ENCODE peak calls at places on chromosome 11, in five cellular contexts. One of them, this sample, is unnamed.

GRCh38 chr11:68160100-68160695 is 39.0 kb upstream of the CHKA start:
- DNase-seq in A549: no peak
- DNase-seq in spleen: no peak
- DNase-seq in psoas muscle: no peak
- DNase-seq in transverse colon: no peak
- DNase-seq in this sample: peak

GRCh38 chr11:60265373-60266214 is 14.9 kb upstream of the MS4A4A start:
- DNase-seq in psoas muscle: no peak
- DNase-seq in A549: peak
- DNase-seq in transverse colon: no peak
- DNase-seq in spleen: no peak
- DNase-seq in this sample: no peak

GRCh38 chr11:723120-723883 is 17.3 kb downstream of the EPS8L2 start:
- DNase-seq in A549: peak
- DNase-seq in spleen: no peak
- DNase-seq in psoas muscle: no peak
- DNase-seq in transverse colon: peak
- DNase-seq in this sample: peak

GRCh38 chr11:124934862-124935547 is 842 bp downstream of the HEPACAM start:
- DNase-seq in psoas muscle: no peak
- DNase-seq in transverse colon: no peak
- DNase-seq in spleen: no peak
- DNase-seq in A549: peak
- DNase-seq in this sample: no peak

GRCh38 chr11:61874460-61874809 is 16.9 kb downstream of the FADS3 start:
- DNase-seq in spleen: no peak
- DNase-seq in transverse colon: no peak
- DNase-seq in psoas muscle: no peak
- DNase-seq in A549: no peak
- DNase-seq in this sample: peak

GRCh38 chr11:78350101-78350645 is 67.4 kb downstream of the GAB2 start:
- DNase-seq in psoas muscle: no peak
- DNase-seq in A549: no peak
- DNase-seq in spleen: no peak
- DNase-seq in transverse colon: peak
- DNase-seq in this sample: peak

GRCh38 chr11:132062541-132062940 is 692.1 kb downstream of the NTM start:
- DNase-seq in spleen: no peak
- DNase-seq in transverse colon: no peak
- DNase-seq in psoas muscle: no peak
- DNase-seq in A549: no peak
- DNase-seq in this sample: no peak

GRCh38 chr11:59607703-59608454 is 7.7 kb downstream of the OSBP start:
- DNase-seq in spleen: no peak
- DNase-seq in psoas muscle: no peak
- DNase-seq in A549: no peak
- DNase-seq in transverse colon: no peak
- DNase-seq in this sample: no peak

GRCh38 chr11:30346068-30346688 is 23.3 kb downstream of the ARL14EP start:
- DNase-seq in spleen: no peak
- DNase-seq in transverse colon: no peak
- DNase-seq in A549: peak
- DNase-seq in psoas muscle: no peak
- DNase-seq in this sample: no peak

GRCh38 chr11:87443707-87444106 is 406.0 kb downstream of the TMEM135 start:
- DNase-seq in A549: no peak
- DNase-seq in transverse colon: no peak
- DNase-seq in spleen: no peak
- DNase-seq in psoas muscle: no peak
- DNase-seq in this sample: no peak

GRCh38 chr11:70502677-70503076 is 104.3 kb downstream of the CTTN start:
- DNase-seq in transverse colon: no peak
- DNase-seq in spleen: peak
- DNase-seq in A549: no peak
- DNase-seq in psoas muscle: peak
- DNase-seq in this sample: no peak

GRCh38 chr11:45960387-45961110 is 38.1 kb downstream of the LARGE2 start:
- DNase-seq in A549: no peak
- DNase-seq in transverse colon: no peak
- DNase-seq in spleen: no peak
- DNase-seq in psoas muscle: no peak
- DNase-seq in this sample: no peak

GRCh38 chr11:69150175-69150574 is 5.6 kb upstream of the SMIM38 start:
- DNase-seq in A549: no peak
- DNase-seq in spleen: no peak
- DNase-seq in transverse colon: no peak
- DNase-seq in psoas muscle: no peak
- DNase-seq in this sample: no peak

GRCh38 chr11:83924987-83925542 is 638.9 kb upstream of the CCDC90B start:
- DNase-seq in psoas muscle: no peak
- DNase-seq in spleen: no peak
- DNase-seq in A549: no peak
- DNase-seq in transverse colon: no peak
- DNase-seq in this sample: no peak

GRCh38 chr11:118076754-118077281 is at the start of gene TMPRSS4:
- DNase-seq in psoas muscle: peak
- DNase-seq in spleen: no peak
- DNase-seq in transverse colon: peak
- DNase-seq in A549: no peak
- DNase-seq in this sample: peak

GRCh38 chr11:124611016-124611571 is at the start of gene PANX3:
- DNase-seq in psoas muscle: no peak
- DNase-seq in A549: no peak
- DNase-seq in spleen: no peak
- DNase-seq in transverse colon: no peak
- DNase-seq in this sample: no peak

GRCh38 chr11:22456993-22457748 is 119.0 kb downstream of the SLC17A6 start:
- DNase-seq in spleen: no peak
- DNase-seq in transverse colon: no peak
- DNase-seq in psoas muscle: no peak
- DNase-seq in A549: no peak
- DNase-seq in this sample: no peak

GRCh38 chr11:130548491-130548833 is 100.0 kb downstream of the ADAMTS15 start:
- DNase-seq in A549: no peak
- DNase-seq in psoas muscle: no peak
- DNase-seq in transverse colon: no peak
- DNase-seq in spleen: no peak
- DNase-seq in this sample: no peak

GRCh38 chr11:11291432-11292015 is 61.5 kb downstream of the CSNK2A3 start:
- DNase-seq in A549: no peak
- DNase-seq in psoas muscle: no peak
- DNase-seq in transverse colon: no peak
- DNase-seq in spleen: no peak
- DNase-seq in this sample: no peak

GRCh38 chr11:75174781-75175370 is 24.0 kb downstream of the SLCO2B1 start:
- DNase-seq in psoas muscle: no peak
- DNase-seq in A549: no peak
- DNase-seq in transverse colon: no peak
- DNase-seq in spleen: no peak
- DNase-seq in this sample: no peak

GRCh38 chr11:88280673-88281316 is 56.7 kb downstream of the CTSC start:
- DNase-seq in A549: no peak
- DNase-seq in transverse colon: no peak
- DNase-seq in psoas muscle: no peak
- DNase-seq in spleen: no peak
- DNase-seq in this sample: peak

GRCh38 chr11:69818243-69819108 is 740 bp downstream of the FGF3 start:
- DNase-seq in psoas muscle: no peak
- DNase-seq in A549: no peak
- DNase-seq in transverse colon: no peak
- DNase-seq in spleen: no peak
- DNase-seq in this sample: no peak

GRCh38 chr11:103601230-103601846 is 435.1 kb upstream of the DDI1 start:
- DNase-seq in spleen: no peak
- DNase-seq in A549: peak
- DNase-seq in psoas muscle: no peak
- DNase-seq in transverse colon: no peak
- DNase-seq in this sample: peak

GRCh38 chr11:22670803-22671202 is 4.4 kb downstream of the GAS2 start:
- DNase-seq in transverse colon: no peak
- DNase-seq in psoas muscle: no peak
- DNase-seq in A549: peak
- DNase-seq in spleen: no peak
- DNase-seq in this sample: no peak

GRCh38 chr11:69013009-69013951 is at the start of gene MRGPRF:
- DNase-seq in psoas muscle: peak
- DNase-seq in A549: peak
- DNase-seq in transverse colon: peak
- DNase-seq in spleen: peak
- DNase-seq in this sample: peak

GRCh38 chr11:116600930-116601329 is 171.9 kb downstream of the BUD13 start:
- DNase-seq in A549: no peak
- DNase-seq in transverse colon: no peak
- DNase-seq in psoas muscle: no peak
- DNase-seq in spleen: no peak
- DNase-seq in this sample: no peak

GRCh38 chr11:134445601-134446325 is 33.7 kb upstream of the B3GAT1 start:
- DNase-seq in spleen: no peak
- DNase-seq in A549: no peak
- DNase-seq in psoas muscle: no peak
- DNase-seq in transverse colon: no peak
- DNase-seq in this sample: no peak

GRCh38 chr11:124832571-124832970 is 32.4 kb upstream of the MSANTD2 start:
- DNase-seq in spleen: no peak
- DNase-seq in psoas muscle: no peak
- DNase-seq in transverse colon: no peak
- DNase-seq in A549: no peak
- DNase-seq in this sample: no peak

GRCh38 chr11:35539256-35539655 is 13.8 kb upstream of the PAMR1 start:
- DNase-seq in A549: no peak
- DNase-seq in psoas muscle: no peak
- DNase-seq in spleen: no peak
- DNase-seq in transverse colon: no peak
- DNase-seq in this sample: no peak
- H3K27ac ChIP-seq in A549: no peak
- H3K27ac ChIP-seq in psoas muscle: no peak
- H3K27ac ChIP-seq in spleen: no peak
- H3K27ac ChIP-seq in transverse colon: peak
- H3K27ac ChIP-seq in this sample: no peak

GRCh38 chr11:8329336-8329735 is 65.7 kb upstream of the LMO1 start:
- DNase-seq in spleen: no peak
- DNase-seq in transverse colon: no peak
- DNase-seq in psoas muscle: no peak
- DNase-seq in A549: no peak
- DNase-seq in this sample: no peak
- H3K4me3 ChIP-seq in spleen: no peak
- H3K4me3 ChIP-seq in transverse colon: no peak
- H3K4me3 ChIP-seq in psoas muscle: peak
- H3K4me3 ChIP-seq in A549: peak
- H3K4me3 ChIP-seq in this sample: no peak

GRCh38 chr11:65789230-65790103 is 2.6 kb downstream of the OVOL1 start:
- DNase-seq in psoas muscle: peak
- DNase-seq in A549: no peak
- DNase-seq in spleen: no peak
- DNase-seq in transverse colon: no peak
- DNase-seq in this sample: peak

GRCh38 chr11:65788801-65789200 is 1.9 kb downstream of the OVOL1 start:
- DNase-seq in psoas muscle: peak
- DNase-seq in A549: no peak
- DNase-seq in transverse colon: no peak
- DNase-seq in spleen: no peak
- DNase-seq in this sample: no peak

GRCh38 chr11:65786008-65786785 is 666 bp upstream of the OVOL1 start:
- DNase-seq in psoas muscle: peak
- DNase-seq in A549: no peak
- DNase-seq in spleen: no peak
- DNase-seq in transverse colon: no peak
- DNase-seq in this sample: peak

GRCh38 chr11:65786786-65787636 is at the start of gene OVOL1:
- DNase-seq in A549: no peak
- DNase-seq in spleen: peak
- DNase-seq in transverse colon: peak
- DNase-seq in psoas muscle: peak
- DNase-seq in this sample: peak

DNA sequence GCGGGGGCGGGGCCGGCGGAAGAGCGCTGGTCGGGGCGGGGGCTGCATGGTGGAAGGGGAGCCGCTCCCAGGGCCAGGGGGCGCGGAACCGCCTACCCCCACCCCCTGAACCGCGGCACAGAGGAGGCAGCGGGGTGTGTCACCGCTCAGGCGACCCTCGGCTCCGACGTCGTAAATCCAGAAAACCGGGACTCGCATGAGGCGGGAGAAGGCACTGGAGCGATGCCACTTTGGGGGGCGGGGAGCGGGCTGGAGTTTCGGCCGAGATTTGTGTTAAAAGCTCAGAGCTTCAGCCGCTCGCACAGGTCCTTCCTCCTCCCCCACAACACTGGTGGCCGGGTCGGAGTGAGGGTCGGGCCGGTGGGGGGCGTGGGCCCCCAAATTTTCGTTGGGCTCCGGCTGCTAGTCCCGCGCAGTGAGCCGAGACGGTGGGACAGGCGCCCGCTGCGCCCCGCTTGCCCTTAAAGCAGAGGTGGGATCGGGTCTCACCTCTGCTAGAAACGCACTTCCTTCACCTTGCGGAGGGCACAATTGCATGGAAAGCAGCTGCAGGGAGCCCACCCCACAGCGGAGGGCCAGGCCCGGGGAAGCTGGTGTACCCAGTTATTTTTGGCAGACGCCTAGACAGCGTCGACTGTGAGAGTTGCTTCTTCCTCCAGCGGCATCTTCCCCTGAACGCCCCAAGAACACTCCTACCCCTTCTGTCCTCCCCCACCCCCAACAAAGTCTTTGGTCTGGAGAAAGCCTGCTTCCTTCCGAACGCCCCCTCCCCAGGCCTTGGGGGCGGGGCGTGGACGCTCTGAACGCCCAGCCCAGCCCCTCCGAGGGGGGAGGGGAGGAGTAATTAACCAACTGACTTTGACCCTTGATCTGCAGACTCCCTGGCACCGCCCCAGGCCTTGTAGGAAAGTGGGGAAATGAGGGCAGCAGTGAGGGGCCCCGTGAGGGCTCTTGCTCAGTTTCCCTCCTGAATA is 1.1 kb downstream of the OVOL1 start:
- DNase-seq in transverse colon: peak
- DNase-seq in psoas muscle: peak
- DNase-seq in spleen: no peak
- DNase-seq in A549: no peak
- DNase-seq in this sample: peak
- H3K27ac ChIP-seq in transverse colon: peak
- H3K27ac ChIP-seq in psoas muscle: no peak
- H3K27ac ChIP-seq in spleen: no peak
- H3K27ac ChIP-seq in A549: peak
- H3K27ac ChIP-seq in this sample: peak

DNA sequence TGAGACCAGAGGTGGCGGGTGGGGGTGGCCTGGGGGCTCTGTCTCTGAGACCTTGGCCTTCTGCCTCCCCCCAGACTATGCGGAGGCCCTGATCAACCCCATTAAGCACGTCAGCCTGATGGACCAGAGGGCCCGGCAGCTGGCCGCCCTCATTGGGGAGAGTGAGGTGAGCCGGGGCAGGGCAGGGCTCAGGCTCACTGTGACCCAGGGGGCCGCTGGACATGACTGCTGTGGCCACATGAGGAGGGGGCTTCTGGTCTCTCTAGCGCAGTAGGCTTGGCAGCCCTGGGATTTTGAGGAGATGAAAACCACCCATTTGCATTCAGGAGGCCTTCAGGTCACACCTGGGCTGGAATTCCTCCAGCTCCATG is 12.6 kb downstream of the PLCB3 start:
- DNase-seq in A549: no peak
- DNase-seq in transverse colon: no peak
- DNase-seq in psoas muscle: no peak
- DNase-seq in spleen: no peak
- DNase-seq in this sample: no peak
- H3K4me3 ChIP-seq in A549: no peak
- H3K4me3 ChIP-seq in transverse colon: no peak
- H3K4me3 ChIP-seq in psoas muscle: no peak
- H3K4me3 ChIP-seq in spleen: no peak
- H3K4me3 ChIP-seq in this sample: no peak